ENCODE peak calls at places on chromosomes 3 and 15, in four cellular contexts. A, Z, S and O are unnamed samples.

GRCh38 chr15:71109130-71109529 is 6.1 kb upstream of the THSD4 start:
- DNase-seq in A (no peak), Z (peak), S (peak), O (no peak)

GRCh38 chr3:198071602-198072285 is 111.7 kb downstream of the LMLN start:
- DNase-seq in A (no peak), Z (peak), S (peak), O (peak)

GRCh38 chr3:61632568-61633175 is 71.3 kb downstream of the PTPRG start:
- DNase-seq in A (no peak), S (no peak), Z (no peak), O (no peak)

GRCh38 chr3:182947892-182948291 is 32.4 kb downstream of the DCUN1D1 start:
- DNase-seq in Z (no peak), S (no peak), A (no peak), O (no peak)

GRCh38 chr15:69289312-69290146 is 9.2 kb upstream of the PAQR5 start:
- DNase-seq in S (no peak), Z (no peak), A (no peak), O (no peak)

GRCh38 chr3:176577462-176577861 is 619.8 kb downstream of the TBL1XR1 start:
- DNase-seq in S (no peak), A (no peak), Z (no peak), O (no peak)

GRCh38 chr3:114307222-114307840 is 13.5 kb downstream of the TIGIT start:
- DNase-seq in S (no peak), Z (no peak), A (no peak), O (no peak)

GRCh38 chr3:89314454-89314853 is 207.0 kb downstream of the EPHA3 start:
- DNase-seq in S (no peak), A (no peak), Z (no peak), O (no peak)

GRCh38 chr3:64872385-64872784 is 184.6 kb upstream of the ADAMTS9 start:
- DNase-seq in Z (no peak), S (no peak), A (no peak), O (no peak)

GRCh38 chr3:158085358-158085757 is 20.9 kb downstream of the SHOX2 start:
- DNase-seq in A (no peak), S (no peak), Z (no peak), O (no peak)

GRCh38 chr3:119597548-119598288 is at the start of gene PLA1A:
- DNase-seq in Z (no peak), S (no peak), A (no peak), O (no peak)

GRCh38 chr3:183098538-183099025 is 714 bp downstream of the MCCC1 start:
- DNase-seq in S (no peak), A (peak), Z (no peak), O (no peak)